ENCODE peak calls at places on chromosomes 5 and 9, in seven cellular contexts. K, P, Y, R, Z, N and M are unnamed samples.

GRCh38 chr5:74851684-74852353 is 14.4 kb downstream of the FAM169A start:
- DNase-seq in K (no peak), P (peak), Y (no peak), R (no peak), Z (no peak), N (no peak), M (peak)

GRCh38 chr9:7756088-7756487 is 43.5 kb downstream of the DMAC1 start:
- DNase-seq in K (no peak), P (no peak), Y (no peak), R (no peak), Z (no peak), N (no peak), M (no peak)

GRCh38 chr5:61120534-61120933 is 41.7 kb downstream of the SMIM15 start:
- DNase-seq in K (no peak), P (no peak), Y (no peak), R (no peak), Z (no peak), N (no peak), M (no peak)

GRCh38 chr5:153618857-153619256 is 128.4 kb downstream of the GRIA1 start:
- DNase-seq in K (no peak), P (no peak), Y (no peak), R (no peak), Z (no peak), N (no peak), M (no peak)

GRCh38 chr5:58924306-58924705 is 341.4 kb downstream of the RAB3C start:
- DNase-seq in K (no peak), P (no peak), Y (no peak), R (no peak), Z (no peak), N (no peak), M (no peak)

GRCh38 chr5:16759147-16759800 is 142.5 kb upstream of the RETREG1 start:
- DNase-seq in K (no peak), P (no peak), Y (no peak), R (no peak), Z (no peak), N (no peak), M (peak)

GRCh38 chr9:124130277-124131075 is 118.9 kb downstream of the LHX2 start:
- DNase-seq in K (no peak), P (no peak), Y (no peak), R (no peak), Z (no peak), N (no peak), M (no peak)

GRCh38 chr9:119533509-119533908 is 164.3 kb upstream of the BRINP1 start:
- DNase-seq in K (no peak), P (no peak), Y (no peak), R (no peak), Z (no peak), N (no peak), M (no peak)

GRCh38 chr5:148760945-148761638 is 65.3 kb upstream of the ADRB2 start:
- DNase-seq in K (no peak), P (no peak), Y (no peak), R (no peak), Z (no peak), N (no peak), M (no peak)

GRCh38 chr9:96176901-96177718 is 124.9 kb downstream of the HSD17B3 start:
- DNase-seq in K (peak), P (no peak), Y (no peak), R (no peak), Z (no peak), N (no peak), M (peak)

GRCh38 chr5:148179234-148179824 is 11.0 kb downstream of the SPINK14 start:
- DNase-seq in K (no peak), P (peak), Y (no peak), R (no peak), Z (no peak), N (peak), M (peak)

GRCh38 chr5:176609724-176610429 is at the start of gene GPRIN1:
- DNase-seq in K (peak), P (peak), Y (no peak), R (no peak), Z (peak), N (peak), M (peak)

GRCh38 chr5:141495456-141495811 is 6.6 kb downstream of the PCDHGC5 start:
- DNase-seq in K (no peak), P (no peak), Y (no peak), R (no peak), Z (no peak), N (no peak), M (no peak)

GRCh38 chr9:114512337-114512874 is 7.1 kb upstream of the WHRN start:
- DNase-seq in K (peak), P (no peak), Y (no peak), R (no peak), Z (no peak), N (no peak), M (no peak)

GRCh38 chr5:16467363-16468219 is 2.0 kb upstream of the ZNF622 start:
- DNase-seq in K (no peak), P (peak), Y (no peak), R (peak), Z (no peak), N (no peak), M (peak)

GRCh38 chr9:16726718-16727451 is 143.6 kb downstream of the BNC2 start:
- DNase-seq in K (peak), P (peak), Y (peak), R (peak), Z (peak), N (peak), M (peak)

GRCh38 chr9:112295174-112295573 is 38.2 kb downstream of the PTBP3 start:
- DNase-seq in K (no peak), P (no peak), Y (no peak), R (no peak), Z (no peak), N (no peak), M (no peak)

GRCh38 chr5:56360816-56361215 is 127.7 kb upstream of the ANKRD55 start:
- DNase-seq in K (no peak), P (peak), Y (no peak), R (no peak), Z (no peak), N (no peak), M (no peak)

GRCh38 chr5:96226941-96227552 is 206.0 kb downstream of the PCSK1 start:
- DNase-seq in K (no peak), P (peak), Y (no peak), R (no peak), Z (no peak), N (no peak), M (peak)

GRCh38 chr5:34523382-34523716 is 132.8 kb upstream of the RAI14 start:
- DNase-seq in K (no peak), P (no peak), Y (no peak), R (no peak), Z (no peak), N (no peak), M (no peak)
- TF ChIP-seq CTCF in K (no peak), P (no peak), Y (no peak), R (no peak), Z (no peak), N (no peak), M (no peak)

GRCh38 chr9:33430942-33431341 is 16.5 kb downstream of the AQP3 start:
- DNase-seq in K (no peak), P (no peak), Y (no peak), R (no peak), Z (no peak), N (no peak), M (peak)
- H3K4me3 ChIP-seq in K (no peak), P (no peak), Y (no peak), R (no peak), Z (no peak), N (no peak), M (no peak)

GRCh38 chr9:110114888-110115259 is 93.1 kb downstream of the C9orf152 start:
- DNase-seq in K (no peak), P (peak), Y (no peak), R (no peak), Z (no peak), N (peak), M (peak)
- TF ChIP-seq CTCF in K (no peak), P (peak), Y (no peak), R (peak), Z (no peak), N (no peak), M (peak)

DNA sequence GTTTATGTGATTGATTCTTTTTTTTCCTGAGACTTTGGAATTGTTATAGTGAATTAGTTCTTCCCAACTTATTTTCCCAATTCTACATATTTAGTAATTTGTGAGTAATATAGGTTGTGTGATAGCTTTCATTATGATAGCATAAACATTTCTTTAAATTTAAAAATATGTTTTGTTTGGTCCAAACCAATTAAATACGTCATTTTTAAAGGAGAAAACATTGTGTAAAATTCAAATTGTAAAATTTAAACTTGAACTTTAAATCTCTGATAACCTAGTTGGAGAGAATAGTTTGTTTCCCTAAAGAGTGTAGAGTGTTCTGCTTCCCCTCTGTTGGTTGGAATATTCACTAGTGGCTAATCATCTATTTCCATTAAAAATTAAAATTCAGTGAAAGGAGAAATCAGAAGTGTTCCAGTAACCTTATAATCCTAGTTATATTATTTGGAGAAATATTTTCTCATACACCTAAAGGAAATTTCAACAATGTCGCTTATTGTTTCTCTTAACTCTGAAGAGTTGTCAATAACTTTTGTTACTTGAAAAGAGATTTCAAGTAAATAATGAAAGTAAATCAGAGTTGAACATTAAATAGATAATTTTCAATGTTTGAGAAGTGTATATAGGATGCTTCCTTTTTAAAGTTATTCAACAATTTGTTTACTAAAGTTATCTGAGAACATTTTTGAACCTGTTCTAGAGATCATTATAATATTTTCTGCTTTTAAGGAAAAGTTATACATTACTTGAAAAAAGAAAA is 2.9 kb downstream of the NIPBL start:
- DNase-seq in K (no peak), P (no peak), Y (no peak), R (no peak), Z (no peak), N (no peak), M (no peak)
- H3K4me3 ChIP-seq in K (peak), P (peak), Y (peak), R (peak), Z (peak), N (peak), M (peak)

GRCh38 chr9:126053913-126054312 is 272.7 kb upstream of the MVB12B start:
- DNase-seq in K (no peak), P (no peak), Y (peak), R (no peak), Z (peak), N (no peak), M (no peak)

GRCh38 chr9:126056312-126057021 is 270.2 kb upstream of the MVB12B start:
- DNase-seq in K (no peak), P (no peak), Y (no peak), R (no peak), Z (peak), N (no peak), M (no peak)

GRCh38 chr9:126057036-126057435 is 269.6 kb upstream of the MVB12B start:
- DNase-seq in K (no peak), P (no peak), Y (no peak), R (no peak), Z (peak), N (no peak), M (no peak)

GRCh38 chr9:126057461-126057860 is 269.2 kb upstream of the MVB12B start:
- DNase-seq in K (no peak), P (no peak), Y (no peak), R (no peak), Z (peak), N (no peak), M (no peak)

GRCh38 chr9:126055386-126055785 is 271.2 kb upstream of the MVB12B start:
- DNase-seq in K (no peak), P (peak), Y (no peak), R (no peak), Z (peak), N (no peak), M (no peak)
- TF ChIP-seq CTCF in K (no peak), P (no peak), Y (no peak), R (no peak), Z (no peak), N (no peak), M (no peak)

GRCh38 chr9:94101169-94101853 is 17.0 kb downstream of the PTPDC1 start:
- DNase-seq in K (no peak), P (no peak), Y (no peak), R (no peak), Z (no peak), N (no peak), M (no peak)

GRCh38 chr9:94097788-94098413 is 13.6 kb downstream of the PTPDC1 start:
- DNase-seq in K (no peak), P (peak), Y (no peak), R (no peak), Z (no peak), N (no peak), M (peak)

GRCh38 chr9:94100152-94100879 is 16.1 kb downstream of the PTPDC1 start:
- DNase-seq in K (no peak), P (no peak), Y (no peak), R (no peak), Z (no peak), N (no peak), M (no peak)

DNA sequence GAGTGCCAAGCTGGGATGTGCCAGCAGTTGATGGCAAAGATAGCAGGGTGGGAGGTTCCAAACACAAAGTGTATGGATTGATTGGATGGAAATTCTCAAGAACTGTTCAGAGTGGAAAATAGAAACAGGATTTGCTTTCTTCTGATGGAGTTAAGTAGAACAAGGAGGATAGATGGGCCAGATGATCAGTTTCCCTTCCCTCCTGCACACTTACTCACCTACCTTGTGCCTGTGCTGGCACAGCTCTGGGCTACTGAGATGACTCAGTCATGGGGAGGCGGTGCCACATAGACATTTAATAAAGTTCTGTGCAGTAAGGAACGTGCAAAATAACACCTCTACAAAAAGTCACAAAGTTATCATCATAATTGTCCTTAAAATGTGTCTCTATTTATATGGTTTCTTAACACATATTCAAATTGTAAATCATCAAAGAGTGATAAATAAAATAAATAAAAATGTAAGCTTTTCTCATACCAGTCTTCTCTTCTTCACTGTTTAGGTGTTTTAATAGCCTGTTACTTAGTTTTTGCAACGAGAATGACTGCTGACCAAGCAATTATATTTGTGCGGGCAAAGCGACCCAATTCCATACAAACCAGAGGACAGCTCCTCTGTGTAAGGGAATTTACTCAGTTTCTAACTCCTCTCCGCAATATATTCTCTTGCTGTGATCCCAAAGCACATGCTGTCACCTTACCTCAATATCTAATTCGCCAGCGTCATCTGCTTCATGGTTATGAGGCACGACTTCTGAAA is 12.7 kb downstream of the PTPDC1 start:
- DNase-seq in K (no peak), P (no peak), Y (no peak), R (no peak), Z (no peak), N (no peak), M (no peak)
- H3K4me3 ChIP-seq in K (no peak), P (no peak), Y (no peak), R (no peak), Z (no peak), N (no peak), M (no peak)

DNA sequence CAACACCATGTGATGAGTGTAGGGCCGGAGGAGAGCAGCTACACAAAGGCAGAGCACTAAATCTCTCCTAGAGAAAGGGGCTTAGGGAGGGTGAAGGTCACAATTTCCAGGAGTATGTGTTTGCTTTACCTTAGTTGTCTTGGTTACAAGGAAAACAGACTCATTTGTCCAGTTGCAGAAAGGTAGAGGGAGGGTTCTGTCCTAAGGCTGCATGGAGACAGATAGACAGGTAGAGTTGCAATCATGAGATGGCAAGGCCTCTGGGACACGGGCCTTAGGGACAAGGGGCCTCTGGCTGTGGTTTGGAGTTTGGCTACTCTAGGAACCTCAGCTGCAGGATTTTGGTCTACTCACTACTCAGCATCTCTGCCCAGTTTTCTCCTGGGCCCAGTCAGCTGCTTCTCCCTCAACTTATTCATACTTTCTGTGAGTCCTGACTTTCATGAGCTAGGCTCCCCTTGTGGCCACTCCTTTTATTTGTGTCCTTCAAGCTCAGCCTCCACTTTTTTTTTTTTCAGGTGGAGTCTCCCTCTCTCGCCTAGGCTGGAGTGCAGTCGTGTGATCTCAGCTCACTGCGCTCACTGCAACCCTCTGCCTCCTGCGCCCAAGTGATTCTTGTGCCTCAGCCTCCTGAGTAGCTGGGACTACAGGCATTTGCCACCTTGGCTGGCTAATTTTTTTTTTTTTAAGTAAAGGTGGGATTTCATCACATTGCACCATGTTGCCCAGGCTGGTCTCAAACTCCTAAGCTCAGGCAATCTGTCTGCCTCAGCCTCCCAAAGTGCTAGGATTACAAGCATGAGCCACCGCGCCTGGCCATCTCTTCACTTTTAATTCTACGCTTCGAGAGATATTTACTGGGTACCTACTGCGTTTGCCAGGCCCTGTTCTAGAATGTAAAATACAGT is 76.6 kb downstream of the PTPDC1 start:
- DNase-seq in K (no peak), P (no peak), Y (no peak), R (no peak), Z (no peak), N (no peak), M (no peak)
- TF ChIP-seq CTCF in K (no peak), P (no peak), Y (no peak), R (no peak), Z (no peak), N (no peak), M (peak)

GRCh38 chr9:82531795-82532194 is 531.1 kb downstream of the RASEF start:
- DNase-seq in K (no peak), P (no peak), Y (no peak), R (no peak), Z (no peak), N (no peak), M (peak)

GRCh38 chr9:82526629-82527028 is 536.3 kb downstream of the RASEF start:
- DNase-seq in K (no peak), P (no peak), Y (no peak), R (no peak), Z (no peak), N (no peak), M (no peak)

GRCh38 chr9:82535432-82535998 is 527.4 kb downstream of the RASEF start:
- DNase-seq in K (no peak), P (no peak), Y (no peak), R (no peak), Z (no peak), N (no peak), M (no peak)

GRCh38 chr9:82532504-82532903 is 530.4 kb downstream of the RASEF start:
- DNase-seq in K (no peak), P (peak), Y (no peak), R (no peak), Z (no peak), N (no peak), M (peak)
- H3K4me3 ChIP-seq in K (no peak), P (no peak), Y (no peak), R (no peak), Z (no peak), N (no peak), M (no peak)

DNA sequence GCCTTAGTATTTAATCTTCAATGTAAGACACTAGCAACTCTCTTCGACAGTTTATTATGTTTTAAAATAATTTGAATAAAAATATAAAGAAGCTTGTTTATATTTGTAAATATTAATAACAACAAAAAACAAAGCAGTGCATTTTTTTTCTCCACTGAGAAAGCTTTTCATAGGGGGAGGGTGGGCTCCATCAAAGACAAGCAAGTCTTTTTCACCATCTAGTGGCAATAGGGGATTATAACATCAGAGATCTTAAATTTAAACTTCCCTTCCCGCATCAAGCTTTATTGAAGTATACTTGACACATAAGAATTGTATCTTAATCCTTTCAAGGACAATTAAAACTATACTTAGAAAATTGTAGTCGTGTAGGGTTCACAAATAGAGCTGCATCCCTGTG is 9.3 kb upstream of the OR13F1 start:
- DNase-seq in K (no peak), P (peak), Y (no peak), R (no peak), Z (no peak), N (no peak), M (peak)
- TF ChIP-seq CTCF in K (no peak), P (no peak), Y (no peak), R (no peak), Z (no peak), N (peak), M (peak)